ENCODE peak calls at places on chromosomes 6 and 20, in four cellular contexts. Q, Z, W and U are unnamed samples.

GRCh38 chr6:13404115-13404891 is 76.0 kb upstream of the TBC1D7 start:
- DNase-seq in W (no peak), Q (no peak), Z (no peak), U (no peak)

GRCh38 chr6:134374486-134374885 is 56.6 kb upstream of the SGK1 start:
- DNase-seq in W (no peak), Q (no peak), Z (no peak), U (no peak)

GRCh38 chr20:21090738-21091120 is 15.4 kb downstream of the LINC00237 start:
- DNase-seq in Z (no peak), Q (no peak), W (no peak), U (no peak)

GRCh38 chr20:46284028-46284427 is 24.3 kb downstream of the CDH22 start:
- DNase-seq in W (no peak), Q (no peak), Z (no peak), U (no peak)

GRCh38 chr20:13276945-13277582 is 56.0 kb downstream of the ISM1 start:
- DNase-seq in Q (no peak), W (no peak), Z (no peak), U (no peak)

GRCh38 chr6:34791164-34791841 is 580 bp upstream of the BLTP3A start:
- DNase-seq in Z (peak; percentile 51), W (peak; percentile 77), Q (peak; percentile 62), U (peak; percentile 64)

GRCh38 chr20:40591104-40591503 is 97.9 kb downstream of the MAFB start:
- DNase-seq in Z (no peak), W (no peak), Q (no peak), U (no peak)

GRCh38 chr6:39204646-39205244 is 24.5 kb downstream of the KCNK5 start:
- DNase-seq in W (no peak), Q (no peak), Z (no peak), U (no peak)

GRCh38 chr6:13653296-13653695 is 38.2 kb downstream of the NOL7 start:
- DNase-seq in Z (no peak), W (peak; percentile 43), Q (no peak), U (no peak)

GRCh38 chr20:59412896-59413295 is 112.5 kb downstream of the EDN3 start:
- DNase-seq in Z (no peak), Q (no peak), W (no peak), U (no peak)

GRCh38 chr20:20409326-20409725 is 41.4 kb downstream of the INSM1 start:
- DNase-seq in Z (no peak), Q (no peak), W (no peak), U (no peak)

GRCh38 chr6:128672023-128672422 is 151.6 kb upstream of the PTPRK start:
- DNase-seq in W (no peak), Q (no peak), Z (no peak), U (no peak)

GRCh38 chr6:78611886-78612480 is 255.4 kb upstream of the IRAK1BP1 start:
- DNase-seq in Q (peak; percentile 1), W (peak; percentile 26), Z (no peak), U (no peak)

GRCh38 chr20:4985658-4986057 is 15.7 kb downstream of the SLC23A2 start:
- DNase-seq in Z (no peak), Q (no peak), W (no peak), U (no peak)

GRCh38 chr6:113287396-113287795 is 569.7 kb upstream of the MARCKS start:
- DNase-seq in W (no peak), Z (no peak), Q (no peak), U (no peak)

GRCh38 chr20:64044484-64045247 is 4.8 kb downstream of the SOX18 start:
- DNase-seq in Z (no peak), Q (no peak), W (no peak), U (no peak)

GRCh38 chr20:50013976-50014375 is 31.2 kb downstream of the SNAI1 start:
- DNase-seq in W (no peak), Q (no peak), Z (no peak), U (no peak)

GRCh38 chr6:114083251-114083650 is 112.3 kb upstream of the HDAC2 start:
- DNase-seq in Z (no peak), Q (no peak), W (no peak), U (no peak)

GRCh38 chr6:53282741-53283140 is 66.0 kb downstream of the ELOVL5 start:
- DNase-seq in Z (no peak), W (no peak), Q (no peak), U (no peak)

GRCh38 chr6:165049362-165049761 is 260.0 kb downstream of the C6orf118 start:
- DNase-seq in Q (peak; percentile 32), W (peak; percentile 50), Z (no peak), U (no peak)

GRCh38 chr20:37323985-37324384 is 22.0 kb upstream of the SRC start:
- DNase-seq in Z (no peak), Q (no peak), W (no peak), U (no peak)

GRCh38 chr20:47500554-47500953 is 1.1 kb upstream of the NCOA3 start:
- DNase-seq in W (peak; percentile 23), Z (no peak), Q (no peak), U (no peak)

GRCh38 chr20:8568068-8568467 is 436.0 kb downstream of the PLCB1 start:
- DNase-seq in W (no peak), Z (no peak), Q (peak; percentile 36), U (no peak)

GRCh38 chr20:40966516-40967185 is 62.0 kb upstream of the TOP1 start:
- DNase-seq in Q (no peak), W (no peak), Z (peak; percentile 14), U (no peak)

GRCh38 chr6:28742668-28743270 is 181.0 kb downstream of the TRIM27 start:
- DNase-seq in Z (no peak), W (peak; percentile 69), Q (peak; percentile 59), U (no peak)

GRCh38 chr6:137332637-137333228 is 113.5 kb upstream of the IFNGR1 start:
- DNase-seq in Q (no peak), Z (no peak), W (no peak), U (no peak)

GRCh38 chr20:62575976-62576722 is 66.2 kb upstream of the SLCO4A1 start:
- DNase-seq in W (no peak), Z (no peak), Q (no peak), U (no peak)
- H3K27me3 ChIP-seq in W (peaks cover 76% of the 10 kb centered on the region), Z (no peaks in the 10 kb centered on the region), Q (peaks cover 8% of the 10 kb centered on the region), U (peaks cover 64% of the 10 kb centered on the region)

GRCh38 chr20:62360854-62361798 is 6.0 kb downstream of the LAMA5 start:
- DNase-seq in Q (no peak), W (no peak), Z (no peak), U (no peak)
- H3K4me1 ChIP-seq in Q (peaks cover 62% of the 10 kb centered on the region), W (peaks cover 96% of the 10 kb centered on the region), Z (peaks cover 94% of the 10 kb centered on the region), U (peaks cover 85% of the 10 kb centered on the region)

DNA sequence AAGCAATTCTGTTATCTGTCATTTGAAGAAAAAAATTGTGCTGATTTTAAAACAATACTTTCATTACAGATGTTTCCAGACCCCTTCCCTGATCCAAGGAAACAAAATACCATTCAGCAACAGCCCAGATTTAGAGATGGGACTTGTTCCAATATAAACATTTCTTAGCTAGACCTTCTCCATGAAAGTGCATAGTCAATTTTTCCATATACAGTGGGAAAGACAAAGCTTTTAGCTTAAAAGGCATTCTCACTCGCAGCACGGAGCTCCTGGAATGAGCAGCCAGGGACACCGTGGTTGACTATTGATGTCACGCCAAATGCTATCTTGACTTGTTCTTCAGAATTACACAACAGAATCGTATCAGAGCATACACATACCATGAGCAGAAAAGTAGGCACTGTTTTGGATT is 21.5 kb downstream of the LAMA4 start:
- DNase-seq in Q (no peak), W (no peak), Z (no peak), U (no peak)
- TF ChIP-seq EP300 in Q (no peak), W (no peak), Z (no peak), U (no peak)

GRCh38 chr6:25277401-25277800 is 1.8 kb upstream of the CARMIL1 start:
- DNase-seq in W (no peak), Q (no peak), Z (no peak), U (no peak)
- H3K27me3 ChIP-seq in W (peaks cover 22% of the 10 kb centered on the region), Q (no peaks in the 10 kb centered on the region), Z (no peaks in the 10 kb centered on the region), U (peaks cover 3% of the 10 kb centered on the region)

DNA sequence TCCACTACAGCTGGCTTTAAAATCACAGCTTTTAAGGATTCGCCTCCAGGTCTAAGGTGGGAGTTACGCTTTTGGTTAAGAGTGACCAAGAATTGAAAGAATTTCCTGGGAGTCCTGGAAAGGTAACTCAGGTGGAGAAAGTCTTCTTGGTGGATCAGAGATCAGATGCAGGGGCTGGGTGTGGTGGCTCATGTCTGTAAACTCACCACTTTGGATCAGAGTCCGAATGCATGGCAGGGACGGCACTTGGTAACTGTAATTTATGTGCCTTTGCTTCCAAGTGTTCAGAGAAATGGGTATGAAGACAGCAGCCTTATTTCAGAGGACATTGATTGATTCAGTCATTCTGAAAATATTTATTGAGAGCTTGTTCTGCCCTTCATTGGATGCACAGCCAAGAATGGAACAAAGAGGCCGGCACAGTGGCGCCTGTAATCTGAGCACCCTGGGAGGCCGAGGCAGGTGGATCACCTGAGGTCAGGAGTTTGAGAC is 18.0 kb upstream of the JARID2 start:
- DNase-seq in W (no peak), Z (no peak), Q (no peak), U (no peak)
- H3K4me1 ChIP-seq in W (no peaks in the 10 kb centered on the region), Z (no peaks in the 10 kb centered on the region), Q (peaks cover 6% of the 10 kb centered on the region), U (no peaks in the 10 kb centered on the region)

GRCh38 chr20:42763015-42763414 is 426.7 kb downstream of the PTPRT start:
- DNase-seq in Z (no peak), W (no peak), Q (no peak), U (no peak)
- TF ChIP-seq EP300 in Z (no peak), W (no peak), Q (no peak), U (no peak)

GRCh38 chr20:57448764-57449354 is 57.7 kb downstream of the RBM38 start:
- DNase-seq in Q (no peak), W (peak; percentile 73), Z (no peak), U (no peak)
- H3K27me3 ChIP-seq in Q (peaks cover 15% of the 10 kb centered on the region), W (no peaks in the 10 kb centered on the region), Z (no peaks in the 10 kb centered on the region), U (no peaks in the 10 kb centered on the region)

DNA sequence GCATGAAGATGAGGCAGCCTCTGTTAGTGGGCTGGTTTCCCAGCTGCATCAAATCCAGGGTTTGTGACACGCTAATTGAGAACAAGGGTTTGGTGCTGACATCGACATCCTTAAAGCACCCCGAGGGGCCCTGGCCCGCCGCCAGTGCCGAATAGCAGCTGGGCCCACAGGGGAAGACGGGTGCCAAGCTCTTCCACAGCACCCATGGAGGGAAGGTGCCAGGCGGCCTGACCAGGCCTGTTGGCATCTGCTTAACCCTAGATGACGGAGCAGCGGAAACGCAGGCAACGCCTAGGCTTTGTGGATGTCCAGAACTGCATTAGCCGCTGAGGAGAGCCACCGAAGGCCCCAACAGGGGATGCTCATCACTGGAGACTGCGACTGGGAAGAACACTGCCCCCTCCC is 16.0 kb downstream of the UQCC2 start:
- DNase-seq in W (no peak), Z (no peak), Q (no peak), U (no peak)
- H3K4me1 ChIP-seq in W (peaks cover 26% of the 10 kb centered on the region), Z (peaks cover 33% of the 10 kb centered on the region), Q (no peaks in the 10 kb centered on the region), U (no peaks in the 10 kb centered on the region)

DNA sequence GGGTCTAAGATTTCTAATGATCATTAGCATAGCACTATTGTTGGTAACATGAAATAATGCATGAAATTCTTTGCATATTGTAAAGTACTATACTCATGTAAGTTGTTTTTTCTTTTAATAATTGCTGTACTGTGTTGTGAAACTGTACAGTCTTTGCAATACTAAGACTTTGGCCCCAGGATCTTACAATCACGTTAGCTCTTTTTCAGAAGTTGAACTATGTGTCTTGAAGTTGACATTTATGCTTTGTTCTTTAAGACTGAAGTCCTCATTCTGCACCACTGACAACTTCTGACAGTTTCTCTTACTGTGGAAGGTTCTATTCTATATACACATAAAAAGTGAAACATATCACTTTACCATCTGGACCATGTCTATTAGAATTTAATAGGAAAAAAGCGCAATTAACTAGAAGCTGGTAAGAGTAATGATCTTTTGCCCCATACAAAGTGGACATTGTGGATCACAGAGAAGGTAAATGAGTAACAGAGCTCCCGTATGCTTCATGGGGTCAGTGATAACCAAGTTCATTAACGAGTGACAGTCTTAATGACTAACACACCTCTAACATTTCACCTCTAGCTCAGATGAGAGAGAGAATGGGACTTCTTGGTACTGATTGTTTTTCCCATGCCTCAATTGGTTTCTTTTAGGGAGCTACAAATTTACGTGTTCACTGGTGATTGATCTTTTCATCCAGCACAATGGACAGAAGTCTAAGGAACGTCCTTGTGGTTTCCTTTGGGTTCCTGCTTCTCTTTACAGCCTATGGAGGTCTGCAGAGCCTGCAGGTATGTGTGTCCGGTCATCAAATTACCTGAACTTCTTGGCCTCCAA is at the start of gene UNC93A:
- DNase-seq in Q (peak; percentile 69), Z (no peak), W (no peak), U (no peak)
- TF ChIP-seq EP300 in Q (no peak), Z (no peak), W (no peak), U (no peak)